ENCODE peak calls at places on chromosomes 13 and 19, in eight cellular contexts. One of them, this sample, is unnamed.

GRCh38 chr13:73059460-73060250 is 850 bp downstream of the KLF5 start:
- DNase-seq in activated CD4-positive, alpha-beta T cell treated with anti-CD3 and anti-CD28 coated beads for 48 hours: peak; percentile 51
- DNase-seq in T-helper 22 cell: peak; percentile 22
- DNase-seq in stimulated activated CD8-positive, alpha-beta memory T cell treated with anti-CD3 and anti-CD28 coated beads, Interleukin-15, amount 100 ng/mL, for 4 hours: peak; percentile 5
- DNase-seq in progenitor cell of endocrine pancreas: peak; percentile 63
- DNase-seq in stomach: peak; percentile 75
- DNase-seq in cerebellar cortex: no peak
- DNase-seq in SHP77: peak; percentile 32
- DNase-seq in this sample: peak; percentile 59

GRCh38 chr13:25085125-25085742 is 10.7 kb upstream of the PABPC3 start:
- DNase-seq in activated CD4-positive, alpha-beta T cell treated with anti-CD3 and anti-CD28 coated beads for 48 hours: peak; percentile 19
- DNase-seq in T-helper 22 cell: no peak
- DNase-seq in stimulated activated CD8-positive, alpha-beta memory T cell treated with anti-CD3 and anti-CD28 coated beads, Interleukin-15, amount 100 ng/mL, for 4 hours: no peak
- DNase-seq in progenitor cell of endocrine pancreas: no peak
- DNase-seq in stomach: peak; percentile 29
- DNase-seq in cerebellar cortex: peak; percentile 85
- DNase-seq in SHP77: peak; percentile 13
- DNase-seq in this sample: no peak

GRCh38 chr13:35675651-35676050 is 199.2 kb upstream of the MAB21L1 start:
- DNase-seq in activated CD4-positive, alpha-beta T cell treated with anti-CD3 and anti-CD28 coated beads for 48 hours: no peak
- DNase-seq in T-helper 22 cell: no peak
- DNase-seq in stimulated activated CD8-positive, alpha-beta memory T cell treated with anti-CD3 and anti-CD28 coated beads, Interleukin-15, amount 100 ng/mL, for 4 hours: no peak
- DNase-seq in progenitor cell of endocrine pancreas: no peak
- DNase-seq in stomach: no peak
- DNase-seq in cerebellar cortex: peak; percentile 86
- DNase-seq in SHP77: no peak
- DNase-seq in this sample: no peak

GRCh38 chr13:106499905-106500304 is 35.6 kb downstream of the EFNB2 start:
- DNase-seq in activated CD4-positive, alpha-beta T cell treated with anti-CD3 and anti-CD28 coated beads for 48 hours: no peak
- DNase-seq in T-helper 22 cell: no peak
- DNase-seq in stimulated activated CD8-positive, alpha-beta memory T cell treated with anti-CD3 and anti-CD28 coated beads, Interleukin-15, amount 100 ng/mL, for 4 hours: no peak
- DNase-seq in progenitor cell of endocrine pancreas: no peak
- DNase-seq in stomach: no peak
- DNase-seq in cerebellar cortex: no peak
- DNase-seq in SHP77: no peak
- DNase-seq in this sample: no peak

GRCh38 chr19:18904334-18905057 is 8.5 kb upstream of the CERS1 start:
- DNase-seq in activated CD4-positive, alpha-beta T cell treated with anti-CD3 and anti-CD28 coated beads for 48 hours: no peak
- DNase-seq in T-helper 22 cell: no peak
- DNase-seq in stimulated activated CD8-positive, alpha-beta memory T cell treated with anti-CD3 and anti-CD28 coated beads, Interleukin-15, amount 100 ng/mL, for 4 hours: no peak
- DNase-seq in progenitor cell of endocrine pancreas: no peak
- DNase-seq in stomach: no peak
- DNase-seq in cerebellar cortex: no peak
- DNase-seq in SHP77: no peak
- DNase-seq in this sample: no peak

GRCh38 chr13:26861951-26862350 is 101.4 kb upstream of the GPR12 start:
- DNase-seq in activated CD4-positive, alpha-beta T cell treated with anti-CD3 and anti-CD28 coated beads for 48 hours: no peak
- DNase-seq in T-helper 22 cell: no peak
- DNase-seq in stimulated activated CD8-positive, alpha-beta memory T cell treated with anti-CD3 and anti-CD28 coated beads, Interleukin-15, amount 100 ng/mL, for 4 hours: no peak
- DNase-seq in progenitor cell of endocrine pancreas: no peak
- DNase-seq in stomach: no peak
- DNase-seq in cerebellar cortex: no peak
- DNase-seq in SHP77: no peak
- DNase-seq in this sample: no peak

GRCh38 chr13:46396341-46396740 is 9.3 kb upstream of the RUBCNL start:
- DNase-seq in activated CD4-positive, alpha-beta T cell treated with anti-CD3 and anti-CD28 coated beads for 48 hours: no peak
- DNase-seq in T-helper 22 cell: no peak
- DNase-seq in stimulated activated CD8-positive, alpha-beta memory T cell treated with anti-CD3 and anti-CD28 coated beads, Interleukin-15, amount 100 ng/mL, for 4 hours: no peak
- DNase-seq in progenitor cell of endocrine pancreas: no peak
- DNase-seq in stomach: no peak
- DNase-seq in cerebellar cortex: no peak
- DNase-seq in SHP77: no peak
- DNase-seq in this sample: no peak

GRCh38 chr13:114235697-114236096 is 1.0 kb downstream of the CDC16 start:
- DNase-seq in activated CD4-positive, alpha-beta T cell treated with anti-CD3 and anti-CD28 coated beads for 48 hours: no peak
- DNase-seq in T-helper 22 cell: no peak
- DNase-seq in stimulated activated CD8-positive, alpha-beta memory T cell treated with anti-CD3 and anti-CD28 coated beads, Interleukin-15, amount 100 ng/mL, for 4 hours: no peak
- DNase-seq in progenitor cell of endocrine pancreas: no peak
- DNase-seq in stomach: no peak
- DNase-seq in cerebellar cortex: peak; percentile 4
- DNase-seq in SHP77: no peak
- DNase-seq in this sample: no peak

GRCh38 chr19:11203194-11204075 is 6.1 kb upstream of the KANK2 start:
- DNase-seq in activated CD4-positive, alpha-beta T cell treated with anti-CD3 and anti-CD28 coated beads for 48 hours: peak; percentile 46
- DNase-seq in T-helper 22 cell: no peak
- DNase-seq in stimulated activated CD8-positive, alpha-beta memory T cell treated with anti-CD3 and anti-CD28 coated beads, Interleukin-15, amount 100 ng/mL, for 4 hours: no peak
- DNase-seq in progenitor cell of endocrine pancreas: peak; percentile 53
- DNase-seq in stomach: peak; percentile 59
- DNase-seq in cerebellar cortex: peak; percentile 50
- DNase-seq in SHP77: peak; percentile 28
- DNase-seq in this sample: peak; percentile 23

GRCh38 chr19:31334849-31335624 is 14.2 kb downstream of the TSHZ3 start:
- DNase-seq in activated CD4-positive, alpha-beta T cell treated with anti-CD3 and anti-CD28 coated beads for 48 hours: no peak
- DNase-seq in T-helper 22 cell: no peak
- DNase-seq in stimulated activated CD8-positive, alpha-beta memory T cell treated with anti-CD3 and anti-CD28 coated beads, Interleukin-15, amount 100 ng/mL, for 4 hours: no peak
- DNase-seq in progenitor cell of endocrine pancreas: no peak
- DNase-seq in stomach: peak; percentile 4
- DNase-seq in cerebellar cortex: no peak
- DNase-seq in SHP77: no peak
- DNase-seq in this sample: no peak

GRCh38 chr13:64078480-64078936 is 2662.9 kb upstream of the PCDH20 start:
- DNase-seq in activated CD4-positive, alpha-beta T cell treated with anti-CD3 and anti-CD28 coated beads for 48 hours: no peak
- DNase-seq in T-helper 22 cell: no peak
- DNase-seq in stimulated activated CD8-positive, alpha-beta memory T cell treated with anti-CD3 and anti-CD28 coated beads, Interleukin-15, amount 100 ng/mL, for 4 hours: no peak
- DNase-seq in progenitor cell of endocrine pancreas: no peak
- DNase-seq in stomach: no peak
- DNase-seq in cerebellar cortex: no peak
- DNase-seq in SHP77: peak; percentile 35
- DNase-seq in this sample: no peak

GRCh38 chr19:2806736-2807378 is 12.8 kb upstream of the ZNF554 start:
- DNase-seq in activated CD4-positive, alpha-beta T cell treated with anti-CD3 and anti-CD28 coated beads for 48 hours: no peak
- DNase-seq in T-helper 22 cell: no peak
- DNase-seq in stimulated activated CD8-positive, alpha-beta memory T cell treated with anti-CD3 and anti-CD28 coated beads, Interleukin-15, amount 100 ng/mL, for 4 hours: no peak
- DNase-seq in progenitor cell of endocrine pancreas: no peak
- DNase-seq in stomach: no peak
- DNase-seq in cerebellar cortex: no peak
- DNase-seq in SHP77: no peak
- DNase-seq in this sample: no peak

GRCh38 chr19:34430738-34431625 is 2.8 kb downstream of the UBA2 start:
- DNase-seq in activated CD4-positive, alpha-beta T cell treated with anti-CD3 and anti-CD28 coated beads for 48 hours: peak; percentile 48
- DNase-seq in T-helper 22 cell: peak; percentile 8
- DNase-seq in stimulated activated CD8-positive, alpha-beta memory T cell treated with anti-CD3 and anti-CD28 coated beads, Interleukin-15, amount 100 ng/mL, for 4 hours: no peak
- DNase-seq in progenitor cell of endocrine pancreas: no peak
- DNase-seq in stomach: no peak
- DNase-seq in cerebellar cortex: peak; percentile 65
- DNase-seq in SHP77: peak; percentile 20
- DNase-seq in this sample: peak; percentile 20

GRCh38 chr13:28819046-28819747 is 942 bp upstream of the MTUS2 start:
- DNase-seq in activated CD4-positive, alpha-beta T cell treated with anti-CD3 and anti-CD28 coated beads for 48 hours: no peak
- DNase-seq in T-helper 22 cell: no peak
- DNase-seq in stimulated activated CD8-positive, alpha-beta memory T cell treated with anti-CD3 and anti-CD28 coated beads, Interleukin-15, amount 100 ng/mL, for 4 hours: no peak
- DNase-seq in progenitor cell of endocrine pancreas: no peak
- DNase-seq in stomach: no peak
- DNase-seq in cerebellar cortex: peak; percentile 42
- DNase-seq in SHP77: no peak
- DNase-seq in this sample: no peak

GRCh38 chr19:44738603-44739585 is 9.6 kb upstream of the BCL3 start:
- DNase-seq in activated CD4-positive, alpha-beta T cell treated with anti-CD3 and anti-CD28 coated beads for 48 hours: no peak
- DNase-seq in T-helper 22 cell: no peak
- DNase-seq in stimulated activated CD8-positive, alpha-beta memory T cell treated with anti-CD3 and anti-CD28 coated beads, Interleukin-15, amount 100 ng/mL, for 4 hours: no peak
- DNase-seq in progenitor cell of endocrine pancreas: no peak
- DNase-seq in stomach: peak; percentile 68
- DNase-seq in cerebellar cortex: no peak
- DNase-seq in SHP77: no peak
- DNase-seq in this sample: no peak

GRCh38 chr19:17398902-17399527 is 5.0 kb upstream of the CCDC194 start:
- DNase-seq in activated CD4-positive, alpha-beta T cell treated with anti-CD3 and anti-CD28 coated beads for 48 hours: no peak
- DNase-seq in T-helper 22 cell: no peak
- DNase-seq in stimulated activated CD8-positive, alpha-beta memory T cell treated with anti-CD3 and anti-CD28 coated beads, Interleukin-15, amount 100 ng/mL, for 4 hours: no peak
- DNase-seq in progenitor cell of endocrine pancreas: no peak
- DNase-seq in stomach: no peak
- DNase-seq in cerebellar cortex: no peak
- DNase-seq in SHP77: no peak
- DNase-seq in this sample: no peak

GRCh38 chr19:12783849-12784393 is 7.4 kb upstream of the JUNB start:
- DNase-seq in activated CD4-positive, alpha-beta T cell treated with anti-CD3 and anti-CD28 coated beads for 48 hours: no peak
- DNase-seq in T-helper 22 cell: no peak
- DNase-seq in stimulated activated CD8-positive, alpha-beta memory T cell treated with anti-CD3 and anti-CD28 coated beads, Interleukin-15, amount 100 ng/mL, for 4 hours: no peak
- DNase-seq in progenitor cell of endocrine pancreas: no peak
- DNase-seq in stomach: no peak
- DNase-seq in cerebellar cortex: no peak
- DNase-seq in SHP77: no peak
- DNase-seq in this sample: no peak

GRCh38 chr13:75836441-75836840 is 200.3 kb downstream of the LMO7 start:
- DNase-seq in activated CD4-positive, alpha-beta T cell treated with anti-CD3 and anti-CD28 coated beads for 48 hours: no peak
- DNase-seq in T-helper 22 cell: no peak
- DNase-seq in stimulated activated CD8-positive, alpha-beta memory T cell treated with anti-CD3 and anti-CD28 coated beads, Interleukin-15, amount 100 ng/mL, for 4 hours: no peak
- DNase-seq in progenitor cell of endocrine pancreas: no peak
- DNase-seq in stomach: peak; percentile 85
- DNase-seq in cerebellar cortex: no peak
- DNase-seq in SHP77: peak; percentile 39
- DNase-seq in this sample: no peak

GRCh38 chr13:98476538-98476966 is 100.4 kb downstream of the STK24 start:
- DNase-seq in activated CD4-positive, alpha-beta T cell treated with anti-CD3 and anti-CD28 coated beads for 48 hours: peak; percentile 91
- DNase-seq in T-helper 22 cell: peak; percentile 89
- DNase-seq in stimulated activated CD8-positive, alpha-beta memory T cell treated with anti-CD3 and anti-CD28 coated beads, Interleukin-15, amount 100 ng/mL, for 4 hours: peak; percentile 76
- DNase-seq in progenitor cell of endocrine pancreas: no peak
- DNase-seq in stomach: peak; percentile 66
- DNase-seq in cerebellar cortex: peak; percentile 24
- DNase-seq in SHP77: no peak
- DNase-seq in this sample: peak; percentile 90

GRCh38 chr19:33473644-33474305 is 47.8 kb downstream of the PEPD start:
- DNase-seq in activated CD4-positive, alpha-beta T cell treated with anti-CD3 and anti-CD28 coated beads for 48 hours: no peak
- DNase-seq in T-helper 22 cell: no peak
- DNase-seq in stimulated activated CD8-positive, alpha-beta memory T cell treated with anti-CD3 and anti-CD28 coated beads, Interleukin-15, amount 100 ng/mL, for 4 hours: no peak
- DNase-seq in progenitor cell of endocrine pancreas: no peak
- DNase-seq in stomach: no peak
- DNase-seq in cerebellar cortex: peak; percentile 27
- DNase-seq in SHP77: no peak
- DNase-seq in this sample: no peak

GRCh38 chr13:94268661-94269060 is 210.8 kb downstream of the DCT start:
- DNase-seq in activated CD4-positive, alpha-beta T cell treated with anti-CD3 and anti-CD28 coated beads for 48 hours: no peak
- DNase-seq in T-helper 22 cell: no peak
- DNase-seq in stimulated activated CD8-positive, alpha-beta memory T cell treated with anti-CD3 and anti-CD28 coated beads, Interleukin-15, amount 100 ng/mL, for 4 hours: no peak
- DNase-seq in progenitor cell of endocrine pancreas: no peak
- DNase-seq in stomach: no peak
- DNase-seq in cerebellar cortex: no peak
- DNase-seq in SHP77: no peak
- DNase-seq in this sample: no peak

GRCh38 chr13:110379905-110380341 is 72.8 kb downstream of the COL4A2 start:
- DNase-seq in activated CD4-positive, alpha-beta T cell treated with anti-CD3 and anti-CD28 coated beads for 48 hours: no peak
- DNase-seq in T-helper 22 cell: no peak
- DNase-seq in stimulated activated CD8-positive, alpha-beta memory T cell treated with anti-CD3 and anti-CD28 coated beads, Interleukin-15, amount 100 ng/mL, for 4 hours: no peak
- DNase-seq in progenitor cell of endocrine pancreas: no peak
- DNase-seq in stomach: no peak
- DNase-seq in cerebellar cortex: no peak
- DNase-seq in SHP77: no peak
- DNase-seq in this sample: no peak

This sample was measured in activated naive CD8-positive, alpha-beta T cell treated with anti-CD3 and anti-CD28 coated beads for 36 hours.